ENCODE peak calls at places on chromosome 21, in six cellular contexts. T is esophagus squamous epithelium, K is transverse colon, B is choroid plexus epithelial cell, V is IMR-90, Y is epithelial cell of esophagus. P is an unnamed sample.

GRCh38 chr21:33273044-33273443 is 6.9 kb downstream of the IL10RB start:
- DNase-seq in V (no peak), K (no peak), B (no peak), Y (peak; percentile 25), T (no peak), P (no peak)

GRCh38 chr21:43809853-43810504 is 20.6 kb downstream of the RRP1 start:
- DNase-seq in K (no peak), T (no peak), B (no peak), V (no peak), Y (peak; percentile 27), P (no peak)

GRCh38 chr21:45534591-45535331 is 7.5 kb downstream of the SLC19A1 start:
- DNase-seq in V (no peak), B (peak; percentile 34), Y (no peak), K (peak; percentile 86), T (no peak), P (peak; percentile 96)

GRCh38 chr21:46207006-46207919 is 21.3 kb downstream of the LSS start:
- DNase-seq in K (no peak), T (no peak), V (no peak), B (no peak), Y (no peak), P (peak; percentile 4)

GRCh38 chr21:17523007-17523451 is 10.2 kb downstream of the CXADR start:
- DNase-seq in V (no peak), B (peak; percentile 64), T (no peak), Y (peak; percentile 26), K (peak; percentile 21), P (no peak)

GRCh38 chr21:35086357-35086756 is 37.3 kb upstream of the RUNX1 start:
- DNase-seq in Y (peak; percentile 87), T (no peak), V (peak; percentile 54), K (no peak), B (peak; percentile 36), P (no peak)

GRCh38 chr21:22351076-22351475 is 1352.9 kb downstream of the NCAM2 start:
- DNase-seq in V (no peak), K (no peak), B (no peak), T (no peak), Y (peak; percentile 3), P (no peak)

GRCh38 chr21:44389335-44389734 is 35.9 kb downstream of the TRPM2 start:
- DNase-seq in T (no peak), Y (no peak), B (no peak), V (no peak), K (no peak), P (no peak)

GRCh38 chr21:43189936-43190335 is 21.1 kb downstream of the CRYAA start:
- DNase-seq in V (no peak), B (no peak), T (no peak), Y (no peak), K (no peak), P (peak; percentile 1)

GRCh38 chr21:33974513-33975468 is 59.2 kb upstream of the ATP5PO start:
- DNase-seq in T (no peak), V (no peak), K (no peak), B (no peak), Y (no peak), P (no peak)

GRCh38 chr21:43194303-43195130 is 25.7 kb downstream of the CRYAA start:
- DNase-seq in T (no peak), Y (no peak), K (no peak), B (no peak), V (no peak), P (peak; percentile 5)

GRCh38 chr21:34166468-34166867 is 93.1 kb downstream of the MRPS6 start:
- DNase-seq in K (no peak), Y (no peak), T (no peak), V (no peak), B (no peak), P (no peak)

GRCh38 chr21:32138658-32139057 is 140.2 kb downstream of the MIS18A start:
- DNase-seq in K (no peak), B (no peak), V (no peak), T (no peak), Y (no peak), P (no peak)

GRCh38 chr21:44986471-44987291 is 46.9 kb downstream of the SLX9 start:
- DNase-seq in Y (no peak), T (no peak), B (no peak), V (no peak), K (no peak), P (no peak)

GRCh38 chr21:46551636-46552241 is 53.1 kb downstream of the S100B start:
- DNase-seq in Y (no peak), K (no peak), T (no peak), V (no peak), B (no peak), P (no peak)

GRCh38 chr21:40568756-40569155 is 278.2 kb downstream of the DSCAM start:
- DNase-seq in K (no peak), T (no peak), B (no peak), V (no peak), Y (no peak), P (peak; percentile 80)

GRCh38 chr21:46323227-46323709 is 402 bp downstream of the C21orf58 start:
- DNase-seq in K (no peak), T (no peak), Y (peak; percentile 17), B (peak; percentile 23), V (no peak), P (no peak)

GRCh38 chr21:33645730-33646129 is 3.4 kb downstream of the ITSN1 start:
- DNase-seq in T (no peak), K (no peak), Y (peak; percentile 19), B (no peak), V (no peak), P (no peak)

GRCh38 chr21:15837603-15838002 is 107.8 kb downstream of the USP25 start:
- DNase-seq in T (no peak), K (no peak), Y (peak; percentile 12), B (peak; percentile 84), V (peak; percentile 67), P (no peak)

DNA sequence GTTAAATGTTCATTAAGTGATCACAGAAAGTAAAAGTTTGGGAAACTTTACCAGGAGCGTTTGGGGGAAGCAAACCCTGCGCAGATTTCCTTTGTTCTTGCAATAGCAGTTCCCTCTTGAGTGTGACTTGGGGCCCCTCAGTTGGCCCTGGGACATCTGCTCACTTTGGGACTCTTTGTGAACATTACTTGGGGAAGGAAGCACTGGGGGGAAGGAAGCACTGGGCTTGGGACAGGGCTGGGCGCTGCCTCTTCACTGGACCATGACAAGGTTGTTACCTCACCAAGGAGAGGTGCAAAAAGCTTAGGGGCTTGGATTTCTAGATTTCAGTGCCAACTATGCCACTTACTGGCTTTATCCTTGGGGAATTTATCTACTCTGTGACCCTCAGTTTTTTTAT is 63.5 kb downstream of the ETS2 start:
- DNase-seq in B (no peak), K (no peak), V (no peak), T (no peak), Y (no peak), P (no peak)
- H3K4me3 ChIP-seq in B (no peak overlapping the region), K (no peak overlapping the region), V (no peak overlapping the region), T (no peak overlapping the region), Y (no peak overlapping the region), P (no peak overlapping the region)

GRCh38 chr21:29102791-29103257 is 27.6 kb upstream of the MAP3K7CL start:
- DNase-seq in B (peak; percentile 55), T (no peak), K (no peak), Y (no peak), V (peak; percentile 61), P (no peak)

GRCh38 chr21:29105218-29105617 is 25.2 kb upstream of the MAP3K7CL start:
- DNase-seq in T (no peak), Y (peak; percentile 91), B (peak; percentile 68), V (peak; percentile 63), K (no peak), P (no peak)

DNA sequence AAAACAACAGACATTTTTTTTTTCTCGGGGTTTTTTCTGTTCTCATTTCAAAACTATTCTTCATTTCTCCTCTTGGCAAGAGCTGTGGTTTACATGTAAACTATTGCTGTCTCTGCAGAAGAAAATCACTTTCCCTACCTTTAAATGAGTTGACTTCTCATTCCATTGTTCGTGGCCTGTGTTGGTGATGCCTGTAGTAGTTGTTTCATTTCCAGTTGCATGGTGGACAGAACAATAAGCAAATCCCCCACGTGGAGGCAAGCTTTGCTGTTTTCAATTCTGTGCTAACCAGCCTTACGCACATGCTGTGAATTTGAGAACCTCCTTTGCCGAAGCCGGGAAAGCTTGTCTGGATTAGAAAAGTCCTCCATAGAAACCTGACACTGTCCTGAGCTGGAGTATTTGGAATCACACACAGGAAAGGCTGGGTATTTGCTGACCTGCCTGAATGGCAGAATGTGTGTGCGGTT is 26.2 kb upstream of the MAP3K7CL start:
- DNase-seq in B (peak; percentile 68), V (peak; percentile 30), T (no peak), Y (peak; percentile 3), K (no peak), P (no peak)
- TF ChIP-seq CTCF in B (peak; percentile 31), V (no peak), T (no peak), Y (no peak), K (no peak), P (no peak)

GRCh38 chr21:41579692-41580091 is 71.7 kb upstream of the TMPRSS2 start:
- DNase-seq in Y (no peak), K (peak; percentile 79), V (no peak), B (no peak), T (no peak), P (no peak)

GRCh38 chr21:41582298-41582840 is 74.4 kb upstream of the TMPRSS2 start:
- DNase-seq in B (no peak), Y (no peak), K (no peak), V (no peak), T (no peak), P (no peak)

GRCh38 chr21:41582866-41583265 is 74.9 kb upstream of the TMPRSS2 start:
- DNase-seq in K (no peak), B (no peak), T (no peak), Y (no peak), V (no peak), P (no peak)

GRCh38 chr21:41581592-41582228 is 73.8 kb upstream of the TMPRSS2 start:
- DNase-seq in Y (no peak), T (no peak), K (peak; percentile 66), B (no peak), V (no peak), P (no peak)

GRCh38 chr21:41580758-41581554 is 73.0 kb upstream of the TMPRSS2 start:
- DNase-seq in B (no peak), T (no peak), V (no peak), Y (peak; percentile 96), K (peak; percentile 85), P (no peak)
- H3K4me3 ChIP-seq in B (no peak overlapping the region), T (no peak overlapping the region), V (no peak overlapping the region), Y (no peak overlapping the region), K (peak overlapping the region; percentile 5), P (no peak overlapping the region)

GRCh38 chr21:42049578-42050430 is 21.3 kb upstream of the UMODL1 start:
- DNase-seq in K (no peak), T (no peak), Y (no peak), V (no peak), B (no peak), P (no peak)

GRCh38 chr21:42047821-42048613 is 23.1 kb upstream of the UMODL1 start:
- DNase-seq in V (peak; percentile 99), T (no peak), B (peak; percentile 93), Y (no peak), K (no peak), P (no peak)

GRCh38 chr21:42055425-42055824 is 15.7 kb upstream of the UMODL1 start:
- DNase-seq in B (no peak), Y (no peak), K (no peak), T (no peak), V (no peak), P (no peak)

GRCh38 chr21:42048870-42049577 is 22.1 kb upstream of the UMODL1 start:
- DNase-seq in K (no peak), B (no peak), T (no peak), V (no peak), Y (no peak), P (no peak)

DNA sequence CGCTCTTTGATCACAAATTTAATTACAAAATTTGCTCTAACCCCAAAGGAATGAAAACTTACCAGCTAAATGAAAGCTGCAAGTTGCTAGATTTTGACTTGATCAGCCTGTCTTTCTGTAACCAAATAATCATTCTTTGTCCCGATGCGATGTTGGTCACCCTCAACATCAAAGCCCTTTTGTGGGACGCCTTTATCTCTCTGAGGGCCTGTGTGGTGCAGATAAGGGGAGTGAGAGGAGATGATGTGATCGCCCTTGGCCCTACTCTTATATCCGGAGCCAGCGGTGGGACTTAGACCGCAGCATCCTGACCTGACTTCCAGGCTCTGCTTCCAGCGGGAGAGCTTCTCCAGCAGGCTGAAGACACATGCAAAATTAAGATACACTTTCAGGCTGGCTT is 19.3 kb upstream of the UMODL1 start:
- DNase-seq in V (no peak), B (no peak), T (no peak), Y (no peak), K (no peak), P (no peak)
- TF ChIP-seq CTCF in V (no peak), B (no peak), T (no peak), Y (no peak), K (no peak), P (no peak)